ENCODE peak calls at places on chromosomes 3 and 15, in ten cellular contexts. T is iPS-NIHi11; U is sciatic nerve; Z is stimulated activated naive CD4-positive, alpha-beta T cell treated with Interleukin-2 at 50 U/mL for 16 hours; R is EH; W is A549; O is H4; E is GM20000; X is skeletal muscle cell; Y is memory B cell. Q is an unnamed sample.

GRCh38 chr15:66390670-66391069 is 4.0 kb downstream of the MAP2K1 start:
- DNase-seq in T (no peak), U (no peak), Z (no peak), R (no peak), W (no peak), O (no peak), E (peak), X (no peak), Y (no peak), Q (peak)

GRCh38 chr3:33047842-33048834 is 48.8 kb downstream of the GLB1 start:
- DNase-seq in T (no peak), U (no peak), Z (peak), R (no peak), W (no peak), O (no peak), E (no peak), X (no peak), Y (no peak), Q (no peak)

GRCh38 chr3:72275296-72275820 is 490.4 kb upstream of the PROK2 start:
- DNase-seq in T (no peak), U (no peak), Z (no peak), R (no peak), W (no peak), O (no peak), E (no peak), X (no peak), Y (no peak), Q (no peak)

GRCh38 chr3:170355738-170356595 is 1.5 kb upstream of the SKIL start:
- DNase-seq in T (no peak), U (peak), Z (no peak), R (peak), W (peak), O (peak), E (peak), X (no peak), Y (no peak), Q (peak)

GRCh38 chr3:21647961-21648360 is 103.0 kb downstream of the ZNF385D start:
- DNase-seq in T (no peak), U (no peak), Z (no peak), R (no peak), W (no peak), O (no peak), E (no peak), X (no peak), Y (no peak), Q (no peak)

GRCh38 chr3:94360982-94361381 is 298.1 kb downstream of the NSUN3 start:
- DNase-seq in T (no peak), U (peak), Z (no peak), R (no peak), W (no peak), O (peak), E (no peak), X (peak), Y (no peak), Q (no peak)

GRCh38 chr3:45110185-45110833 is 35.9 kb downstream of the CDCP1 start:
- DNase-seq in T (no peak), U (no peak), Z (no peak), R (peak), W (no peak), O (peak), E (peak), X (no peak), Y (no peak), Q (no peak)

GRCh38 chr3:195150194-195151118 is 120.5 kb downstream of the XXYLT1 start:
- DNase-seq in T (peak), U (no peak), Z (peak), R (no peak), W (no peak), O (peak), E (no peak), X (no peak), Y (no peak), Q (no peak)

GRCh38 chr3:126911162-126912026 is 71.5 kb upstream of the PLXNA1 start:
- DNase-seq in T (peak), U (no peak), Z (peak), R (peak), W (peak), O (peak), E (peak), X (peak), Y (peak), Q (peak)

GRCh38 chr3:183455064-183455463 is 26.6 kb upstream of the MCF2L2 start:
- DNase-seq in T (no peak), U (no peak), Z (no peak), R (peak), W (peak), O (no peak), E (no peak), X (peak), Y (no peak), Q (no peak)

GRCh38 chr3:40128169-40128568 is 181.3 kb upstream of the EIF1B start:
- DNase-seq in T (no peak), U (no peak), Z (no peak), R (no peak), W (no peak), O (no peak), E (no peak), X (no peak), Y (no peak), Q (no peak)

GRCh38 chr3:5136619-5137429 is 14.7 kb downstream of the ARL8B start:
- DNase-seq in T (peak), U (no peak), Z (no peak), R (peak), W (peak), O (no peak), E (peak), X (no peak), Y (peak), Q (peak)

GRCh38 chr3:183518446-183519185 is 36.9 kb downstream of the KLHL6 start:
- DNase-seq in T (peak), U (no peak), Z (no peak), R (peak), W (no peak), O (no peak), E (no peak), X (no peak), Y (no peak), Q (no peak)

GRCh38 chr3:71064976-71065763 is 518.4 kb downstream of the FOXP1 start:
- DNase-seq in T (peak), U (peak), Z (peak), R (peak), W (peak), O (no peak), E (peak), X (no peak), Y (peak), Q (peak)

GRCh38 chr3:36305929-36306520 is 74.3 kb upstream of the STAC start:
- DNase-seq in T (no peak), U (no peak), Z (no peak), R (peak), W (no peak), O (no peak), E (no peak), X (no peak), Y (no peak), Q (no peak)

GRCh38 chr3:152256829-152257228 is 11.9 kb upstream of the MBNL1 start:
- DNase-seq in T (no peak), U (no peak), Z (no peak), R (no peak), W (no peak), O (no peak), E (no peak), X (no peak), Y (no peak), Q (no peak)

GRCh38 chr3:14822134-14822533 is 3.4 kb downstream of the FGD5 start:
- DNase-seq in T (no peak), U (no peak), Z (no peak), R (no peak), W (no peak), O (no peak), E (no peak), X (no peak), Y (no peak), Q (no peak)

GRCh38 chr3:19474169-19474568 is 325.9 kb downstream of the KCNH8 start:
- DNase-seq in T (no peak), U (no peak), Z (no peak), R (no peak), W (no peak), O (no peak), E (no peak), X (no peak), Y (no peak), Q (no peak)

GRCh38 chr15:38652998-38653397 is 88.4 kb upstream of the RASGRP1 start:
- DNase-seq in T (no peak), U (no peak), Z (peak), R (no peak), W (no peak), O (no peak), E (no peak), X (no peak), Y (no peak), Q (no peak)

GRCh38 chr3:147427796-147428195 is 18.6 kb downstream of the ZIC1 start:
- DNase-seq in T (no peak), U (no peak), Z (no peak), R (no peak), W (no peak), O (no peak), E (no peak), X (no peak), Y (no peak), Q (no peak)

GRCh38 chr3:170220871-170221270 is 1.4 kb upstream of the PRKCI start:
- DNase-seq in T (no peak), U (no peak), Z (no peak), R (peak), W (no peak), O (no peak), E (no peak), X (no peak), Y (no peak), Q (no peak)

GRCh38 chr3:55007971-55008370 is 80.1 kb upstream of the LRTM1 start:
- DNase-seq in T (no peak), U (no peak), Z (no peak), R (no peak), W (no peak), O (no peak), E (no peak), X (no peak), Y (no peak), Q (no peak)

GRCh38 chr3:70108072-70108471 is 108.5 kb downstream of the SAMMSON start:
- DNase-seq in T (peak), U (no peak), Z (no peak), R (peak), W (peak), O (no peak), E (peak), X (no peak), Y (no peak), Q (peak)

GRCh38 chr3:119794401-119794800 is 12.5 kb downstream of the NR1I2 start:
- DNase-seq in T (no peak), U (no peak), Z (no peak), R (no peak), W (no peak), O (no peak), E (no peak), X (no peak), Y (no peak), Q (no peak)

GRCh38 chr3:165642761-165643432 is 194.3 kb downstream of the BCHE start:
- DNase-seq in T (peak), U (no peak), Z (no peak), R (peak), W (peak), O (peak), E (no peak), X (peak), Y (no peak), Q (no peak)

GRCh38 chr15:31299588-31300207 is 26.9 kb upstream of the KLF13 start:
- DNase-seq in T (no peak), U (peak), Z (no peak), R (no peak), W (no peak), O (no peak), E (no peak), X (no peak), Y (peak), Q (no peak)

GRCh38 chr3:150443331-150443741 is 35.2 kb downstream of the TSC22D2 start:
- DNase-seq in T (no peak), U (no peak), Z (no peak), R (peak), W (no peak), O (no peak), E (no peak), X (peak), Y (no peak), Q (no peak)

GRCh38 chr3:61996351-61996750 is 377.0 kb downstream of the FEZF2 start:
- DNase-seq in T (no peak), U (no peak), Z (no peak), R (peak), W (no peak), O (no peak), E (no peak), X (no peak), Y (no peak), Q (no peak)

GRCh38 chr15:74924525-74924924 is 13.3 kb downstream of the COX5A start:
- DNase-seq in T (no peak), U (no peak), Z (no peak), R (no peak), W (no peak), O (no peak), E (no peak), X (no peak), Y (no peak), Q (no peak)

GRCh38 chr15:48992545-48992944 is 28.8 kb upstream of the SHC4 start:
- DNase-seq in T (no peak), U (no peak), Z (no peak), R (no peak), W (no peak), O (no peak), E (peak), X (no peak), Y (no peak), Q (no peak)

GRCh38 chr3:11969986-11970385 is 34.2 kb upstream of the SYN2 start:
- DNase-seq in T (no peak), U (no peak), Z (no peak), R (no peak), W (no peak), O (no peak), E (no peak), X (no peak), Y (no peak), Q (no peak)

GRCh38 chr3:140243536-140243935 is 308.6 kb downstream of the CLSTN2 start:
- DNase-seq in T (no peak), U (no peak), Z (no peak), R (no peak), W (no peak), O (no peak), E (no peak), X (no peak), Y (no peak), Q (no peak)

GRCh38 chr15:37109952-37110630 is 9.7 kb upstream of the MEIS2 start:
- DNase-seq in T (no peak), U (no peak), Z (no peak), R (no peak), W (no peak), O (no peak), E (no peak), X (no peak), Y (no peak), Q (no peak)

GRCh38 chr15:74340139-74340538 is 27.3 kb downstream of the CYP11A1 start:
- DNase-seq in T (no peak), U (no peak), Z (no peak), R (peak), W (no peak), O (no peak), E (no peak), X (no peak), Y (no peak), Q (no peak)

GRCh38 chr15:40410476-40410875 is 4.9 kb downstream of the IVD start:
- DNase-seq in T (no peak), U (no peak), Z (no peak), R (no peak), W (no peak), O (no peak), E (no peak), X (no peak), Y (no peak), Q (no peak)

GRCh38 chr3:111739241-111739952 is 119.7 kb upstream of the PHLDB2 start:
- DNase-seq in T (no peak), U (no peak), Z (no peak), R (peak), W (peak), O (peak), E (no peak), X (no peak), Y (no peak), Q (no peak)

GRCh38 chr15:21262851-21263400 is 177.4 kb downstream of the POTEB3 start:
- DNase-seq in T (no peak), U (no peak), Z (no peak), R (no peak), W (peak), O (peak), E (no peak), X (no peak), Y (no peak), Q (no peak)

GRCh38 chr3:42190701-42191442 is 75.1 kb downstream of the CCK start:
- DNase-seq in T (peak), U (peak), Z (peak), R (peak), W (peak), O (peak), E (peak), X (no peak), Y (peak), Q (peak)

Q was measured in GM13977.